ENCODE peak calls at places on chromosomes 3 and 15, in nine cellular contexts. One of them, this sample, is unnamed.

GRCh38 chr3:25664066-25664809 is 469 bp downstream of the TOP2B start:
- DNase-seq in transverse colon: peak
- DNase-seq in WTC11: peak
- DNase-seq in GM23338: peak
- DNase-seq in fibroblast of pulmonary artery: peak
- DNase-seq in A673: peak
- DNase-seq in AG10803: peak
- DNase-seq in stomach: peak
- DNase-seq in choroid plexus epithelial cell: peak
- DNase-seq in this sample: peak

GRCh38 chr15:49036650-49037545 is 9.3 kb downstream of the SECISBP2L start:
- DNase-seq in WTC11: no peak
- DNase-seq in stomach: no peak
- DNase-seq in GM23338: no peak
- DNase-seq in fibroblast of pulmonary artery: peak
- DNase-seq in AG10803: peak
- DNase-seq in A673: no peak
- DNase-seq in transverse colon: no peak
- DNase-seq in choroid plexus epithelial cell: peak
- DNase-seq in this sample: no peak

GRCh38 chr3:182315313-182315712 is 478.0 kb upstream of the ATP11B start:
- DNase-seq in A673: no peak
- DNase-seq in AG10803: no peak
- DNase-seq in choroid plexus epithelial cell: no peak
- DNase-seq in GM23338: no peak
- DNase-seq in WTC11: no peak
- DNase-seq in stomach: no peak
- DNase-seq in transverse colon: no peak
- DNase-seq in fibroblast of pulmonary artery: no peak
- DNase-seq in this sample: no peak

GRCh38 chr3:46845860-46846623 is 17.2 kb downstream of the MYL3 start:
- DNase-seq in choroid plexus epithelial cell: peak
- DNase-seq in fibroblast of pulmonary artery: peak
- DNase-seq in transverse colon: peak
- DNase-seq in A673: peak
- DNase-seq in GM23338: peak
- DNase-seq in stomach: peak
- DNase-seq in WTC11: peak
- DNase-seq in AG10803: peak
- DNase-seq in this sample: peak

GRCh38 chr15:68268405-68268804 is 9.1 kb upstream of the FEM1B start:
- DNase-seq in stomach: no peak
- DNase-seq in WTC11: no peak
- DNase-seq in GM23338: no peak
- DNase-seq in A673: no peak
- DNase-seq in transverse colon: no peak
- DNase-seq in choroid plexus epithelial cell: peak
- DNase-seq in AG10803: no peak
- DNase-seq in fibroblast of pulmonary artery: no peak
- DNase-seq in this sample: no peak

GRCh38 chr3:125381314-125381713 is 6.2 kb upstream of the ZNF148 start:
- DNase-seq in stomach: no peak
- DNase-seq in choroid plexus epithelial cell: peak
- DNase-seq in WTC11: no peak
- DNase-seq in transverse colon: no peak
- DNase-seq in A673: no peak
- DNase-seq in GM23338: no peak
- DNase-seq in AG10803: peak
- DNase-seq in fibroblast of pulmonary artery: no peak
- DNase-seq in this sample: no peak

GRCh38 chr3:124522226-124522625 is 208.0 kb upstream of the UMPS start:
- DNase-seq in A673: no peak
- DNase-seq in WTC11: no peak
- DNase-seq in fibroblast of pulmonary artery: no peak
- DNase-seq in GM23338: no peak
- DNase-seq in choroid plexus epithelial cell: no peak
- DNase-seq in transverse colon: no peak
- DNase-seq in AG10803: no peak
- DNase-seq in stomach: no peak
- DNase-seq in this sample: no peak

GRCh38 chr15:50166216-50166615 is 15.8 kb upstream of the SLC27A2 start:
- DNase-seq in stomach: no peak
- DNase-seq in transverse colon: no peak
- DNase-seq in GM23338: no peak
- DNase-seq in AG10803: peak
- DNase-seq in fibroblast of pulmonary artery: peak
- DNase-seq in choroid plexus epithelial cell: peak
- DNase-seq in A673: peak
- DNase-seq in WTC11: no peak
- DNase-seq in this sample: no peak

GRCh38 chr15:92097473-92098178 is 244.1 kb downstream of the SLCO3A1 start:
- DNase-seq in fibroblast of pulmonary artery: peak
- DNase-seq in GM23338: peak
- DNase-seq in WTC11: peak
- DNase-seq in A673: peak
- DNase-seq in stomach: peak
- DNase-seq in transverse colon: peak
- DNase-seq in choroid plexus epithelial cell: peak
- DNase-seq in AG10803: peak
- DNase-seq in this sample: peak

GRCh38 chr15:43111354-43111753 is 5.5 kb upstream of the UBR1 start:
- DNase-seq in stomach: no peak
- DNase-seq in transverse colon: peak
- DNase-seq in fibroblast of pulmonary artery: no peak
- DNase-seq in WTC11: no peak
- DNase-seq in choroid plexus epithelial cell: no peak
- DNase-seq in GM23338: no peak
- DNase-seq in AG10803: no peak
- DNase-seq in A673: no peak
- DNase-seq in this sample: no peak

GRCh38 chr3:74066456-74066855 is 441.7 kb upstream of the PDZRN3 start:
- DNase-seq in transverse colon: no peak
- DNase-seq in choroid plexus epithelial cell: no peak
- DNase-seq in GM23338: peak
- DNase-seq in WTC11: no peak
- DNase-seq in fibroblast of pulmonary artery: no peak
- DNase-seq in AG10803: no peak
- DNase-seq in stomach: no peak
- DNase-seq in A673: no peak
- DNase-seq in this sample: no peak

GRCh38 chr3:153927107-153927506 is 194.1 kb upstream of the ARHGEF26 start:
- DNase-seq in A673: peak
- DNase-seq in AG10803: peak
- DNase-seq in transverse colon: no peak
- DNase-seq in stomach: no peak
- DNase-seq in fibroblast of pulmonary artery: peak
- DNase-seq in choroid plexus epithelial cell: peak
- DNase-seq in GM23338: peak
- DNase-seq in WTC11: no peak
- DNase-seq in this sample: no peak

GRCh38 chr3:119494597-119494996 is 3.8 kb upstream of the TIMMDC1 start:
- DNase-seq in WTC11: no peak
- DNase-seq in fibroblast of pulmonary artery: no peak
- DNase-seq in transverse colon: no peak
- DNase-seq in GM23338: peak
- DNase-seq in AG10803: no peak
- DNase-seq in choroid plexus epithelial cell: no peak
- DNase-seq in stomach: no peak
- DNase-seq in A673: no peak
- DNase-seq in this sample: no peak

GRCh38 chr3:119497824-119498187 is 541 bp upstream of the TIMMDC1 start:
- DNase-seq in A673: peak
- DNase-seq in fibroblast of pulmonary artery: peak
- DNase-seq in choroid plexus epithelial cell: peak
- DNase-seq in GM23338: peak
- DNase-seq in WTC11: no peak
- DNase-seq in AG10803: peak
- DNase-seq in transverse colon: peak
- DNase-seq in stomach: peak
- DNase-seq in this sample: no peak

GRCh38 chr3:119492810-119493209 is 5.5 kb upstream of the TIMMDC1 start:
- DNase-seq in choroid plexus epithelial cell: no peak
- DNase-seq in WTC11: no peak
- DNase-seq in A673: no peak
- DNase-seq in stomach: no peak
- DNase-seq in transverse colon: no peak
- DNase-seq in GM23338: no peak
- DNase-seq in fibroblast of pulmonary artery: no peak
- DNase-seq in AG10803: no peak
- DNase-seq in this sample: no peak

GRCh38 chr3:119500265-119500664 is 1.9 kb downstream of the TIMMDC1 start:
- DNase-seq in GM23338: no peak
- DNase-seq in choroid plexus epithelial cell: no peak
- DNase-seq in AG10803: no peak
- DNase-seq in transverse colon: no peak
- DNase-seq in A673: no peak
- DNase-seq in fibroblast of pulmonary artery: no peak
- DNase-seq in WTC11: no peak
- DNase-seq in stomach: no peak
- DNase-seq in this sample: no peak

GRCh38 chr3:119498188-119498987 is at the start of gene TIMMDC1:
- DNase-seq in GM23338: peak
- DNase-seq in choroid plexus epithelial cell: peak
- DNase-seq in A673: peak
- DNase-seq in transverse colon: peak
- DNase-seq in WTC11: peak
- DNase-seq in AG10803: peak
- DNase-seq in fibroblast of pulmonary artery: peak
- DNase-seq in stomach: peak
- DNase-seq in this sample: peak
- TF ChIP-seq CTCF in GM23338: no peak
- TF ChIP-seq CTCF in choroid plexus epithelial cell: no peak
- TF ChIP-seq CTCF in A673: no peak
- TF ChIP-seq CTCF in transverse colon: no peak
- TF ChIP-seq CTCF in WTC11: no peak
- TF ChIP-seq CTCF in AG10803: no peak
- TF ChIP-seq CTCF in fibroblast of pulmonary artery: no peak
- TF ChIP-seq CTCF in stomach: no peak
- TF ChIP-seq CTCF in this sample: no peak

GRCh38 chr15:66928784-66929183 is 136.6 kb upstream of the SMAD3 start:
- DNase-seq in fibroblast of pulmonary artery: no peak
- DNase-seq in A673: no peak
- DNase-seq in transverse colon: no peak
- DNase-seq in stomach: no peak
- DNase-seq in GM23338: no peak
- DNase-seq in WTC11: no peak
- DNase-seq in AG10803: no peak
- DNase-seq in choroid plexus epithelial cell: no peak
- DNase-seq in this sample: no peak
- TF ChIP-seq CTCF in fibroblast of pulmonary artery: no peak
- TF ChIP-seq CTCF in A673: no peak
- TF ChIP-seq CTCF in transverse colon: no peak
- TF ChIP-seq CTCF in stomach: no peak
- TF ChIP-seq CTCF in GM23338: no peak
- TF ChIP-seq CTCF in WTC11: no peak
- TF ChIP-seq CTCF in AG10803: no peak
- TF ChIP-seq CTCF in choroid plexus epithelial cell: no peak
- TF ChIP-seq CTCF in this sample: no peak

GRCh38 chr3:178966299-178967183 is 105.1 kb downstream of the ZMAT3 start:
- DNase-seq in fibroblast of pulmonary artery: peak
- DNase-seq in stomach: no peak
- DNase-seq in A673: peak
- DNase-seq in AG10803: peak
- DNase-seq in transverse colon: no peak
- DNase-seq in WTC11: no peak
- DNase-seq in GM23338: peak
- DNase-seq in choroid plexus epithelial cell: peak
- DNase-seq in this sample: no peak
- TF ChIP-seq CTCF in fibroblast of pulmonary artery: peak
- TF ChIP-seq CTCF in stomach: peak
- TF ChIP-seq CTCF in A673: peak
- TF ChIP-seq CTCF in AG10803: peak
- TF ChIP-seq CTCF in transverse colon: peak
- TF ChIP-seq CTCF in WTC11: no peak
- TF ChIP-seq CTCF in GM23338: peak
- TF ChIP-seq CTCF in choroid plexus epithelial cell: peak
- TF ChIP-seq CTCF in this sample: peak

DNA sequence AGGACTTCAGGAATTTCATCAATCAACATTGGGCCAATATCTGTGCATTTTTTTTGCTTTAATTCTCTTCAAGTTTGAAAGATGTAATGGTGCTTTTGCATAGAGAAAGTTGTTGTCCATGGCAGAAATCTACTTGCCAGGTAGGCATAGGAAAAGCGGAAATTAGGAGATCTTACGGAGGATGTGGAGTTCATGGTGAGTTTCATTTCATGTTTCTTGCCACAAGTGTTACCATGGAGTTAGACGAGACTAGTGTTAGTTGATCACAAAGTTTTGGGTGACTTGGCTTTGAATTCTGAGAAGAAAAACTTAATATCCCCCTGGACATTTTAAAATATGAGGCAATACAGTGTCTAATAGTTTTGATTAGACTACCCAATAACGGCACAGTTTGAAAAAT is 1.0 kb upstream of the P2RY13 start:
- DNase-seq in choroid plexus epithelial cell: no peak
- DNase-seq in AG10803: no peak
- DNase-seq in A673: no peak
- DNase-seq in transverse colon: no peak
- DNase-seq in stomach: no peak
- DNase-seq in WTC11: no peak
- DNase-seq in fibroblast of pulmonary artery: no peak
- DNase-seq in GM23338: no peak
- DNase-seq in this sample: no peak
- TF ChIP-seq CTCF in choroid plexus epithelial cell: no peak
- TF ChIP-seq CTCF in AG10803: no peak
- TF ChIP-seq CTCF in A673: no peak
- TF ChIP-seq CTCF in transverse colon: no peak
- TF ChIP-seq CTCF in stomach: no peak
- TF ChIP-seq CTCF in WTC11: no peak
- TF ChIP-seq CTCF in fibroblast of pulmonary artery: no peak
- TF ChIP-seq CTCF in GM23338: no peak
- TF ChIP-seq CTCF in this sample: no peak

This sample was measured in glutamatergic neuron.